ENCODE peak calls at places on chromosomes 6 and 20, in eight cellular contexts. One of them, this sample, is unnamed.

GRCh38 chr20:3729811-3730550 is 2.5 kb upstream of the HSPA12B start:
- DNase-seq in LoVo: no peak
- DNase-seq in activated T-cell treated with anti-CD3 and anti-CD28 coated beads, Interleukin-2, amount 50 U/mL, for 4 hours: no peak
- DNase-seq in AG10803: no peak
- DNase-seq in central memory CD4-positive, alpha-beta T cell: no peak
- DNase-seq in stimulated activated CD8-positive, alpha-beta memory T cell treated with anti-CD3 and anti-CD28 coated beads, Interleukin-15, amount 100 ng/mL, for 24 hours: no peak
- DNase-seq in HFFc6: no peak
- DNase-seq in fibroblast of mammary gland: no peak
- DNase-seq in this sample: no peak

GRCh38 chr20:31594002-31594557 is 11.0 kb upstream of the ID1 start:
- DNase-seq in central memory CD4-positive, alpha-beta T cell: no peak
- DNase-seq in activated T-cell treated with anti-CD3 and anti-CD28 coated beads, Interleukin-2, amount 50 U/mL, for 4 hours: no peak
- DNase-seq in stimulated activated CD8-positive, alpha-beta memory T cell treated with anti-CD3 and anti-CD28 coated beads, Interleukin-15, amount 100 ng/mL, for 24 hours: no peak
- DNase-seq in fibroblast of mammary gland: no peak
- DNase-seq in AG10803: no peak
- DNase-seq in LoVo: no peak
- DNase-seq in HFFc6: no peak
- DNase-seq in this sample: no peak

GRCh38 chr6:167093406-167093921 is 29.4 kb upstream of the CCR6 start:
- DNase-seq in AG10803: no peak
- DNase-seq in fibroblast of mammary gland: no peak
- DNase-seq in LoVo: no peak
- DNase-seq in central memory CD4-positive, alpha-beta T cell: no peak
- DNase-seq in activated T-cell treated with anti-CD3 and anti-CD28 coated beads, Interleukin-2, amount 50 U/mL, for 4 hours: no peak
- DNase-seq in stimulated activated CD8-positive, alpha-beta memory T cell treated with anti-CD3 and anti-CD28 coated beads, Interleukin-15, amount 100 ng/mL, for 24 hours: no peak
- DNase-seq in HFFc6: no peak
- DNase-seq in this sample: no peak

GRCh38 chr6:165986647-165987482 is 180.8 kb downstream of the TBXT start:
- DNase-seq in stimulated activated CD8-positive, alpha-beta memory T cell treated with anti-CD3 and anti-CD28 coated beads, Interleukin-15, amount 100 ng/mL, for 24 hours: no peak
- DNase-seq in activated T-cell treated with anti-CD3 and anti-CD28 coated beads, Interleukin-2, amount 50 U/mL, for 4 hours: no peak
- DNase-seq in AG10803: no peak
- DNase-seq in fibroblast of mammary gland: peak; percentile 30
- DNase-seq in central memory CD4-positive, alpha-beta T cell: no peak
- DNase-seq in HFFc6: no peak
- DNase-seq in LoVo: no peak
- DNase-seq in this sample: no peak

GRCh38 chr6:162055365-162055764 is 672.2 kb downstream of the PRKN start:
- DNase-seq in activated T-cell treated with anti-CD3 and anti-CD28 coated beads, Interleukin-2, amount 50 U/mL, for 4 hours: no peak
- DNase-seq in LoVo: no peak
- DNase-seq in AG10803: no peak
- DNase-seq in stimulated activated CD8-positive, alpha-beta memory T cell treated with anti-CD3 and anti-CD28 coated beads, Interleukin-15, amount 100 ng/mL, for 24 hours: no peak
- DNase-seq in fibroblast of mammary gland: no peak
- DNase-seq in HFFc6: no peak
- DNase-seq in central memory CD4-positive, alpha-beta T cell: no peak
- DNase-seq in this sample: no peak

GRCh38 chr6:24766685-24767462 is 7.9 kb upstream of the GMNN start:
- DNase-seq in stimulated activated CD8-positive, alpha-beta memory T cell treated with anti-CD3 and anti-CD28 coated beads, Interleukin-15, amount 100 ng/mL, for 24 hours: no peak
- DNase-seq in central memory CD4-positive, alpha-beta T cell: peak; percentile 30
- DNase-seq in activated T-cell treated with anti-CD3 and anti-CD28 coated beads, Interleukin-2, amount 50 U/mL, for 4 hours: no peak
- DNase-seq in fibroblast of mammary gland: peak; percentile 56
- DNase-seq in LoVo: peak; percentile 52
- DNase-seq in HFFc6: peak; percentile 35
- DNase-seq in AG10803: peak; percentile 54
- DNase-seq in this sample: peak; percentile 25

GRCh38 chr20:25226433-25227316 is 21.2 kb upstream of the PYGB start:
- DNase-seq in stimulated activated CD8-positive, alpha-beta memory T cell treated with anti-CD3 and anti-CD28 coated beads, Interleukin-15, amount 100 ng/mL, for 24 hours: no peak
- DNase-seq in LoVo: no peak
- DNase-seq in central memory CD4-positive, alpha-beta T cell: no peak
- DNase-seq in HFFc6: no peak
- DNase-seq in AG10803: peak; percentile 14
- DNase-seq in activated T-cell treated with anti-CD3 and anti-CD28 coated beads, Interleukin-2, amount 50 U/mL, for 4 hours: no peak
- DNase-seq in fibroblast of mammary gland: no peak
- DNase-seq in this sample: peak; percentile 24

GRCh38 chr20:61600061-61600460 is 348.0 kb downstream of the CDH4 start:
- DNase-seq in LoVo: no peak
- DNase-seq in activated T-cell treated with anti-CD3 and anti-CD28 coated beads, Interleukin-2, amount 50 U/mL, for 4 hours: no peak
- DNase-seq in stimulated activated CD8-positive, alpha-beta memory T cell treated with anti-CD3 and anti-CD28 coated beads, Interleukin-15, amount 100 ng/mL, for 24 hours: no peak
- DNase-seq in fibroblast of mammary gland: no peak
- DNase-seq in HFFc6: no peak
- DNase-seq in central memory CD4-positive, alpha-beta T cell: no peak
- DNase-seq in AG10803: no peak
- DNase-seq in this sample: no peak

GRCh38 chr20:46204594-46205205 is 86.6 kb downstream of the CD40 start:
- DNase-seq in activated T-cell treated with anti-CD3 and anti-CD28 coated beads, Interleukin-2, amount 50 U/mL, for 4 hours: no peak
- DNase-seq in stimulated activated CD8-positive, alpha-beta memory T cell treated with anti-CD3 and anti-CD28 coated beads, Interleukin-15, amount 100 ng/mL, for 24 hours: no peak
- DNase-seq in central memory CD4-positive, alpha-beta T cell: peak; percentile 40
- DNase-seq in LoVo: no peak
- DNase-seq in AG10803: no peak
- DNase-seq in fibroblast of mammary gland: no peak
- DNase-seq in HFFc6: no peak
- DNase-seq in this sample: no peak

GRCh38 chr6:3735029-3735605 is 16.4 kb downstream of the PXDC1 start:
- DNase-seq in stimulated activated CD8-positive, alpha-beta memory T cell treated with anti-CD3 and anti-CD28 coated beads, Interleukin-15, amount 100 ng/mL, for 24 hours: no peak
- DNase-seq in fibroblast of mammary gland: no peak
- DNase-seq in activated T-cell treated with anti-CD3 and anti-CD28 coated beads, Interleukin-2, amount 50 U/mL, for 4 hours: no peak
- DNase-seq in central memory CD4-positive, alpha-beta T cell: no peak
- DNase-seq in AG10803: no peak
- DNase-seq in LoVo: no peak
- DNase-seq in HFFc6: no peak
- DNase-seq in this sample: no peak

GRCh38 chr20:3251806-3252205 is 12.8 kb upstream of the SLC4A11 start:
- DNase-seq in HFFc6: no peak
- DNase-seq in LoVo: no peak
- DNase-seq in fibroblast of mammary gland: peak; percentile 36
- DNase-seq in activated T-cell treated with anti-CD3 and anti-CD28 coated beads, Interleukin-2, amount 50 U/mL, for 4 hours: no peak
- DNase-seq in AG10803: peak; percentile 29
- DNase-seq in stimulated activated CD8-positive, alpha-beta memory T cell treated with anti-CD3 and anti-CD28 coated beads, Interleukin-15, amount 100 ng/mL, for 24 hours: no peak
- DNase-seq in central memory CD4-positive, alpha-beta T cell: no peak
- DNase-seq in this sample: no peak

GRCh38 chr20:44714701-44715494 is at the start of gene CCN5:
- DNase-seq in central memory CD4-positive, alpha-beta T cell: no peak
- DNase-seq in activated T-cell treated with anti-CD3 and anti-CD28 coated beads, Interleukin-2, amount 50 U/mL, for 4 hours: no peak
- DNase-seq in AG10803: peak; percentile 83
- DNase-seq in HFFc6: peak; percentile 62
- DNase-seq in stimulated activated CD8-positive, alpha-beta memory T cell treated with anti-CD3 and anti-CD28 coated beads, Interleukin-15, amount 100 ng/mL, for 24 hours: no peak
- DNase-seq in fibroblast of mammary gland: peak; percentile 85
- DNase-seq in LoVo: peak; percentile 86
- DNase-seq in this sample: peak; percentile 45

This sample was measured in DMS79 treated with DMSO at 0.1 percent for 48 hours.